ENCODE peak calls at places on chromosomes 7 and 10, in six cellular contexts. L, J, E, A, Q and M are unnamed samples.

GRCh38 chr7:43758029-43758860 is at the start of gene BLVRA:
- DNase-seq in L (peak; percentile 80), J (no peak), E (peak; percentile 83), A (peak; percentile 68), Q (peak; percentile 85), M (peak; percentile 88)

GRCh38 chr10:5927306-5927705 is 37.3 kb downstream of the FBH1 start:
- DNase-seq in L (no peak), J (no peak), E (no peak), A (no peak), Q (no peak), M (no peak)

GRCh38 chr7:33596694-33597093 is 308.6 kb upstream of the BMPER start:
- DNase-seq in L (no peak), J (no peak), E (no peak), A (no peak), Q (no peak), M (no peak)

GRCh38 chr7:117871778-117872538 is 1.3 kb downstream of the CTTNBP2 start:
- DNase-seq in L (no peak), J (no peak), E (peak; percentile 51), A (peak; percentile 42), Q (no peak), M (no peak)

GRCh38 chr10:77377034-77377433 is 260.6 kb downstream of the KCNMA1 start:
- DNase-seq in L (no peak), J (no peak), E (no peak), A (no peak), Q (no peak), M (no peak)

GRCh38 chr7:20282960-20283359 is 47.7 kb upstream of the ITGB8 start:
- DNase-seq in L (no peak), J (no peak), E (no peak), A (no peak), Q (no peak), M (no peak)

GRCh38 chr7:24388212-24388611 is 104.2 kb downstream of the NPY start:
- DNase-seq in L (no peak), J (no peak), E (no peak), A (no peak), Q (no peak), M (no peak)

GRCh38 chr10:97911217-97911616 is 61.6 kb downstream of the GOLGA7B start:
- DNase-seq in L (no peak), J (no peak), E (no peak), A (no peak), Q (no peak), M (no peak)

GRCh38 chr10:12705943-12706342 is 295.6 kb downstream of the CCDC3 start:
- DNase-seq in L (no peak), J (no peak), E (no peak), A (no peak), Q (no peak), M (no peak)

GRCh38 chr7:82330706-82331220 is 112.8 kb downstream of the CACNA2D1 start:
- DNase-seq in L (no peak), J (no peak), E (no peak), A (no peak), Q (no peak), M (no peak)

GRCh38 chr10:4109469-4109868 is 324.5 kb upstream of the KLF6 start:
- DNase-seq in L (no peak), J (no peak), E (no peak), A (no peak), Q (no peak), M (no peak)

GRCh38 chr10:113960617-113961260 is 82.9 kb upstream of the ADRB1 start:
- DNase-seq in L (no peak), J (no peak), E (no peak), A (peak; percentile 80), Q (peak; percentile 36), M (no peak)

GRCh38 chr7:104156842-104157277 is 51.0 kb downstream of the ORC5 start:
- DNase-seq in L (no peak), J (peak; percentile 17), E (no peak), A (peak; percentile 45), Q (no peak), M (no peak)

GRCh38 chr7:140225562-140226249 is 48.9 kb upstream of the KDM7A start:
- DNase-seq in L (no peak), J (no peak), E (no peak), A (no peak), Q (no peak), M (no peak)

GRCh38 chr10:34449836-34450235 is 365.3 kb downstream of the PARD3 start:
- DNase-seq in L (no peak), J (no peak), E (no peak), A (no peak), Q (no peak), M (no peak)

GRCh38 chr10:6212806-6213205 is 10.1 kb downstream of the PFKFB3 start:
- DNase-seq in L (no peak), J (no peak), E (no peak), A (no peak), Q (no peak), M (no peak)

GRCh38 chr7:44695756-44696155 is 52.9 kb upstream of the ZMIZ2 start:
- DNase-seq in L (no peak), J (no peak), E (no peak), A (no peak), Q (no peak), M (no peak)

GRCh38 chr10:60388709-60389241 is 900 bp downstream of the ANK3 start:
- DNase-seq in L (no peak), J (no peak), E (no peak), A (no peak), Q (no peak), M (no peak)

GRCh38 chr10:120131183-120131582 is 238.7 kb downstream of the SEC23IP start:
- DNase-seq in L (no peak), J (no peak), E (peak; percentile 81), A (peak; percentile 62), Q (no peak), M (no peak)

GRCh38 chr7:97218767-97219166 is 101.3 kb downstream of the SDHAF3 start:
- DNase-seq in L (no peak), J (no peak), E (no peak), A (no peak), Q (no peak), M (no peak)

GRCh38 chr7:157337316-157338149 is 729 bp downstream of the DNAJB6 start:
- DNase-seq in L (peak; percentile 79), J (no peak), E (peak; percentile 81), A (peak; percentile 87), Q (peak; percentile 66), M (peak; percentile 87)

GRCh38 chr7:41148521-41148951 is 554.4 kb downstream of the INHBA start:
- DNase-seq in L (no peak), J (peak; percentile 54), E (no peak), A (no peak), Q (no peak), M (no peak)

GRCh38 chr7:35518767-35519166 is 176.2 kb downstream of the HERPUD2 start:
- DNase-seq in L (no peak), J (no peak), E (no peak), A (no peak), Q (no peak), M (no peak)

GRCh38 chr10:46245381-46245900 is 41.4 kb upstream of the ANTXRL start:
- DNase-seq in L (no peak), J (no peak), E (no peak), A (no peak), Q (no peak), M (peak; percentile 48)

GRCh38 chr7:63968629-63969028 is 30.0 kb upstream of the ZNF722 start:
- DNase-seq in L (no peak), J (no peak), E (no peak), A (no peak), Q (no peak), M (no peak)

DNA sequence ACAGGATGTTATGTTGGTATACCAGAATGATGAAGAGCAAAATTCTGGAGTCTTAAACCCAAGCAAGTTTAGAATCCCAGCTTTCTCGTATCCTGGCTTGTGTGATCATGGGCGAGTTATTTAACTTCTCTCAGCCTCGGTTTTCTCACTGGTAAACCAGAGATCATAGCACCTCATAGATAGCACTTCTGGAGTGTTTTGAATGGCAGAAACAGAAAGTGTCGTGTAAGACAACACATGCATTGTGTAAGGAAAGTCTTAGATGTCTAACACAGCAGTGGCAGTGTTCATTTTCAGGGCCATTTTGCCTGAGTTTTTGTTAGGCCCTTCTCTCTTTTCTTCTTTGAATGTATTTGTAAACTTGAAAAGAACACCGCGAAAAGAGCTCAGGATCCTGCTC is 465.1 kb downstream of the AUTS2 start:
- DNase-seq in L (no peak), J (no peak), E (no peak), A (no peak), Q (no peak), M (no peak)
- TF ChIP-seq CTCF in L (no peak), J (no peak), E (no peak), A (no peak), Q (no peak), M (no peak)

DNA sequence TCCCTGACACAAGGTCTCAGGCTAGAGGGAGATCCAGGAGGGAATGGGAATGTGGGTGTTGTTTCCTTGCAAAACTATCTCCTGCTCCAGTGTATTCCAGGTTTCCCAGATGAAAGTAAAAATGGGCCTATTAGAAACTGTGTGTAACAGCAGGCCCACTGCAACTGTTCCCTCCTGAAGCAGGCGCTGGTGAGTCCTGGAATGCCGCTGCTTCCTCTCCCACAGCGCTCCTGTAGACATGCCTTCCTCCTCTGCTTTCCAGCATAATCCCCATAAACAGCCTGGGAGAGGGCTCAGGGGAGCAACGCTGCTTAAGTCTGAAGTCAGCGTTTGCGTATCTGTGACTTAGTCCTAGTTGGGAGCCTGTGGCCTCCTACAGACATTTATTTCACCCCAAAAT is 551.1 kb upstream of the FOXK1 start:
- DNase-seq in L (no peak), J (no peak), E (no peak), A (no peak), Q (no peak), M (no peak)
- TF ChIP-seq CTCF in L (no peak), J (no peak), E (no peak), A (peak; percentile 16), Q (no peak), M (no peak)

GRCh38 chr10:55500931-55501559 is 700.0 kb upstream of the PCDH15 start:
- DNase-seq in L (no peak), J (peak; percentile 15), E (peak; percentile 55), A (peak; percentile 49), Q (no peak), M (no peak)
- TF ChIP-seq CTCF in L (peak; percentile 72), J (peak; percentile 69), E (peak; percentile 68), A (peak; percentile 58), Q (peak; percentile 46), M (peak; percentile 67)

GRCh38 chr7:78433421-78433820 is 634.8 kb downstream of the PHTF2 start:
- DNase-seq in L (no peak), J (no peak), E (no peak), A (no peak), Q (no peak), M (no peak)

GRCh38 chr7:78437118-78437517 is 638.5 kb downstream of the PHTF2 start:
- DNase-seq in L (no peak), J (no peak), E (no peak), A (no peak), Q (no peak), M (no peak)

GRCh38 chr7:78435355-78435754 is 636.8 kb downstream of the PHTF2 start:
- DNase-seq in L (no peak), J (no peak), E (no peak), A (no peak), Q (no peak), M (no peak)

GRCh38 chr7:78438433-78438832 is 639.9 kb downstream of the PHTF2 start:
- DNase-seq in L (no peak), J (no peak), E (no peak), A (no peak), Q (no peak), M (no peak)

DNA sequence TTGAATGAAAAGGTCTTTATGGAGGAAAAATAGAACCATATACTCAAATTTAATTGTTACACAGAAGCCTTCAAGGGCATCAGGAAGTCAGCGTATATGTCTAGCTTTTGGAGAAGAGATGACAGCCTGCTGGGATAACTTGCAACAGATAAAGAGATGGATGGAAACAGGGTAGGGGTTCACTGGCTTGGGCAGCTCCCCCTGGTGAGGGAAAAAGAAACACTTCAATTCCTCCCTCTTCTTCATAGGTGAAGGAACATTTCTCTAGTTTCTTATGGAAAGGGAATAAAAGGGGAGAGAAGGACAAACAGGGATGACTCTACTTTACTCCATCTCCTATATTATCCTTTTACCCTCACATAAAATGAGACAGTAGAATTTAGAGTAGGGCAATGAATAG is 635.7 kb downstream of the PHTF2 start:
- DNase-seq in L (no peak), J (no peak), E (no peak), A (no peak), Q (no peak), M (no peak)
- TF ChIP-seq CTCF in L (peak; percentile 33), J (peak; percentile 26), E (no peak), A (no peak), Q (no peak), M (peak; percentile 27)